ENCODE peak calls at places on chromosome 17, in nine cellular contexts. C, S, V, R, A, Q, X, Z and B are unnamed samples.

GRCh38 chr17:61202564-61202963 is 197.1 kb upstream of the TBX2 start:
- DNase-seq in C (no peak), S (peak), V (peak), R (no peak), A (peak), Q (no peak), X (no peak), Z (no peak), B (no peak)

GRCh38 chr17:62778990-62779681 is 29.0 kb downstream of the MARCHF10 start:
- DNase-seq in C (no peak), S (peak), V (peak), R (no peak), A (peak), Q (no peak), X (peak), Z (peak), B (peak)

GRCh38 chr17:35448214-35448898 is at the start of gene SLFN13:
- DNase-seq in C (peak), S (peak), V (peak), R (no peak), A (peak), Q (peak), X (peak), Z (peak), B (peak)

GRCh38 chr17:1036171-1036844 is 39.4 kb downstream of the TIMM22 start:
- DNase-seq in C (no peak), S (no peak), V (no peak), R (no peak), A (no peak), Q (no peak), X (no peak), Z (no peak), B (no peak)

GRCh38 chr17:50501906-50502642 is 6.2 kb upstream of the MYCBPAP start:
- DNase-seq in C (peak), S (no peak), V (no peak), R (no peak), A (no peak), Q (no peak), X (no peak), Z (no peak), B (no peak)

GRCh38 chr17:45394913-45395568 is 37.6 kb downstream of the ARHGAP27 start:
- DNase-seq in C (no peak), S (peak), V (peak), R (no peak), A (peak), Q (peak), X (peak), Z (peak), B (peak)

GRCh38 chr17:48177816-48178215 is 70.2 kb downstream of the SNX11 start:
- DNase-seq in C (no peak), S (no peak), V (no peak), R (no peak), A (no peak), Q (no peak), X (peak), Z (no peak), B (no peak)

GRCh38 chr17:40062347-40063033 is at the start of gene THRA:
- DNase-seq in C (peak), S (no peak), V (peak), R (no peak), A (no peak), Q (peak), X (peak), Z (peak), B (no peak)

GRCh38 chr17:42521036-42521435 is 15.0 kb upstream of the NAGLU start:
- DNase-seq in C (peak), S (peak), V (no peak), R (no peak), A (no peak), Q (no peak), X (no peak), Z (no peak), B (no peak)

GRCh38 chr17:46772013-46772878 is 46.2 kb downstream of the WNT3 start:
- DNase-seq in C (peak), S (no peak), V (no peak), R (no peak), A (peak), Q (peak), X (peak), Z (no peak), B (no peak)

GRCh38 chr17:59470624-59471297 is 94.6 kb upstream of the DHX40 start:
- DNase-seq in C (no peak), S (no peak), V (no peak), R (no peak), A (no peak), Q (no peak), X (no peak), Z (no peak), B (no peak)

GRCh38 chr17:69581061-69581955 is 166.8 kb downstream of the MAP2K6 start:
- DNase-seq in C (no peak), S (peak), V (peak), R (no peak), A (no peak), Q (no peak), X (no peak), Z (no peak), B (no peak)

GRCh38 chr17:49729074-49729473 is 21.3 kb upstream of the SLC35B1 start:
- DNase-seq in C (no peak), S (no peak), V (no peak), R (no peak), A (no peak), Q (no peak), X (no peak), Z (no peak), B (no peak)

GRCh38 chr17:19391432-19391831 is 4.4 kb upstream of the MFAP4 start:
- DNase-seq in C (peak), S (no peak), V (no peak), R (no peak), A (no peak), Q (no peak), X (no peak), Z (no peak), B (no peak)

GRCh38 chr17:9522074-9522473 is 53.5 kb downstream of the STX8 start:
- DNase-seq in C (no peak), S (peak), V (peak), R (no peak), A (peak), Q (peak), X (peak), Z (no peak), B (peak)

GRCh38 chr17:45246861-45247428 is 14.9 kb downstream of the SPATA32 start:
- DNase-seq in C (peak), S (peak), V (no peak), R (no peak), A (peak), Q (peak), X (peak), Z (no peak), B (no peak)

GRCh38 chr17:6456914-6457687 is 12.8 kb downstream of the PIMREG start:
- DNase-seq in C (peak), S (peak), V (peak), R (no peak), A (peak), Q (peak), X (no peak), Z (no peak), B (peak)

GRCh38 chr17:48597775-48598631 is 4.4 kb upstream of the HOXB5 start:
- DNase-seq in C (peak), S (peak), V (peak), R (no peak), A (no peak), Q (no peak), X (peak), Z (no peak), B (no peak)

GRCh38 chr17:26782153-26782552 is 511.8 kb upstream of the WSB1 start:
- DNase-seq in C (no peak), S (no peak), V (no peak), R (no peak), A (no peak), Q (no peak), X (no peak), Z (no peak), B (no peak)

GRCh38 chr17:81392909-81393654 is 2.2 kb upstream of the BAHCC1 start:
- DNase-seq in C (no peak), S (peak), V (no peak), R (no peak), A (no peak), Q (peak), X (no peak), Z (no peak), B (no peak)

GRCh38 chr17:57077000-57077399 is 8.0 kb upstream of the AKAP1 start:
- DNase-seq in C (no peak), S (no peak), V (no peak), R (no peak), A (no peak), Q (no peak), X (no peak), Z (no peak), B (no peak)

GRCh38 chr17:4483012-4483840 is 15.5 kb upstream of the SPNS2 start:
- DNase-seq in C (no peak), S (peak), V (no peak), R (no peak), A (peak), Q (peak), X (peak), Z (no peak), B (no peak)

GRCh38 chr17:3998436-3998835 is 34.2 kb upstream of the ATP2A3 start:
- DNase-seq in C (no peak), S (no peak), V (no peak), R (no peak), A (no peak), Q (no peak), X (no peak), Z (no peak), B (no peak)

GRCh38 chr17:33520404-33521032 is 227.4 kb upstream of the ASIC2 start:
- DNase-seq in C (no peak), S (no peak), V (no peak), R (no peak), A (peak), Q (peak), X (peak), Z (no peak), B (no peak)

GRCh38 chr17:39751637-39752036 is 13.9 kb downstream of the GRB7 start:
- DNase-seq in C (peak), S (no peak), V (no peak), R (no peak), A (no peak), Q (no peak), X (no peak), Z (no peak), B (no peak)

GRCh38 chr17:64492481-64493109 is 4.3 kb downstream of the POLG2 start:
- DNase-seq in C (no peak), S (no peak), V (peak), R (no peak), A (peak), Q (no peak), X (no peak), Z (no peak), B (no peak)

GRCh38 chr17:12522743-12523181 is 142.9 kb upstream of the MYOCD start:
- DNase-seq in C (no peak), S (peak), V (peak), R (no peak), A (peak), Q (peak), X (no peak), Z (no peak), B (peak)

GRCh38 chr17:81537343-81537855 is 9.2 kb downstream of the FSCN2 start:
- DNase-seq in C (no peak), S (no peak), V (no peak), R (no peak), A (no peak), Q (peak), X (peak), Z (no peak), B (no peak)

GRCh38 chr17:2396192-2396567 is 4.7 kb downstream of the MNT start:
- DNase-seq in C (no peak), S (no peak), V (no peak), R (no peak), A (no peak), Q (peak), X (no peak), Z (no peak), B (no peak)

GRCh38 chr17:2398188-2398587 is 2.7 kb downstream of the MNT start:
- DNase-seq in C (no peak), S (no peak), V (no peak), R (no peak), A (no peak), Q (no peak), X (no peak), Z (no peak), B (no peak)

GRCh38 chr17:2398655-2399571 is 1.9 kb downstream of the MNT start:
- DNase-seq in C (peak), S (peak), V (peak), R (no peak), A (peak), Q (peak), X (peak), Z (peak), B (peak)

GRCh38 chr17:2396568-2397246 is 4.2 kb downstream of the MNT start:
- DNase-seq in C (peak), S (peak), V (peak), R (peak), A (peak), Q (peak), X (peak), Z (peak), B (peak)

DNA sequence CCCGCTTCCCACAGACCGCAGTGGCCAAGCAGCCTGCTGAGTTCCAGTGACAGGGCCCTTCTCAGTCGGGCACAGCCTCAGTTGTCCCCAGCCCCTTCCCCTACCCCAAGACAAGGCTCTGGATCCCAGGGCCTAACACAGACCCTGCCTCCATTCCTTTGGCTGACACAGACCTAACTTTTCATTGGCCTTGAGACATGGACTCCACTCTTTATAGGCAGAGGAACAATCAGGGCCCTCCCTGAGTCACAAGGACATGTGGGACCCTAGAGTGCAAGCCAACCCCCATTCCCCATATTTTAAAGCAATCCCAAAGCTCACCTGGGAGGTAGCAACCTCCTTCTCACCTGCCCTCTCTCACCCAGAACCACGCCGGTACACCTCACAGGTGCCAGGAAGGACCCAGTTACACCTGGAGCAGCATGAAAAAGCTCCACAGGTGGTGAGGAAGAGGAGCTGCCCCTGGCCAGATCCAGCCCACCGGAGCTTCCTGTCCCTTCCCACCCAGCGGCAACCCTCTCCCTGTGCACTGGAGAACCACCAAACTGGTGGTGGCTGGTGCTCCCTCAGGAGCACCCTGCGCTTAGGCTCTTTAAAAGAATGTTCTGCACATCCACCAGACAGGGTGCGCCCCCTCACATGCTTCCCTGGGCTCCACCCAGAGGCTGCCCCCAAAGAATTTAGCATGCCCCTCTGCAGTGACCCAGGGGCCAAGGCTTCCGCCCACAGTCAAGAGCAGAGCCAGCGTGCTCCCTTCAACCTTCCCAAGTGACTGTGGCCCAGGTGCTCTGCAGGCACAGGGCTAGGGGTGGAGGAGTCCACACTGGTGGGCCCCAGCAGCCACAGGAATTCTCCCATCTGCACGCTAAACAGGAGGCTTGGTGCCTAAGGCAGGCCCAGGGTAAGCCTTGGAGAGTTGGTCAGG is 3.4 kb downstream of the MNT start:
- DNase-seq in C (no peak), S (no peak), V (no peak), R (no peak), A (no peak), Q (no peak), X (no peak), Z (no peak), B (no peak)
- H3K4me3 ChIP-seq in C (no peak), S (no peak), V (no peak), R (peak), A (peak), Q (no peak), X (no peak), Z (peak), B (peak)

GRCh38 chr17:74245818-74246204 is 28.2 kb upstream of the DNAI2 start:
- DNase-seq in C (no peak), S (no peak), V (no peak), R (no peak), A (no peak), Q (peak), X (no peak), Z (no peak), B (no peak)
- H3K4me3 ChIP-seq in C (no peak), S (no peak), V (no peak), R (no peak), A (no peak), Q (no peak), X (no peak), Z (no peak), B (no peak)

GRCh38 chr17:78125976-78126894 is 2.3 kb downstream of the TMC6 start:
- DNase-seq in C (no peak), S (no peak), V (no peak), R (no peak), A (no peak), Q (no peak), X (no peak), Z (no peak), B (no peak)
- H3K4me3 ChIP-seq in C (no peak), S (no peak), V (no peak), R (no peak), A (no peak), Q (no peak), X (no peak), Z (no peak), B (no peak)

GRCh38 chr17:67675481-67675880 is 42.3 kb upstream of the NOL11 start:
- DNase-seq in C (no peak), S (no peak), V (no peak), R (no peak), A (no peak), Q (no peak), X (no peak), Z (no peak), B (no peak)

GRCh38 chr17:67679225-67679624 is 38.5 kb upstream of the NOL11 start:
- DNase-seq in C (no peak), S (no peak), V (no peak), R (no peak), A (no peak), Q (no peak), X (no peak), Z (no peak), B (no peak)

GRCh38 chr17:67682196-67682595 is 35.5 kb upstream of the NOL11 start:
- DNase-seq in C (no peak), S (no peak), V (no peak), R (no peak), A (no peak), Q (no peak), X (peak), Z (no peak), B (no peak)

GRCh38 chr17:67680445-67681224 is 37.1 kb upstream of the NOL11 start:
- DNase-seq in C (no peak), S (no peak), V (no peak), R (no peak), A (no peak), Q (no peak), X (no peak), Z (no peak), B (no peak)

GRCh38 chr17:67679721-67680120 is 38.0 kb upstream of the NOL11 start:
- DNase-seq in C (no peak), S (no peak), V (no peak), R (no peak), A (no peak), Q (no peak), X (no peak), Z (no peak), B (no peak)
- H3K4me3 ChIP-seq in C (no peak), S (no peak), V (no peak), R (no peak), A (no peak), Q (no peak), X (no peak), Z (no peak), B (no peak)

GRCh38 chr17:37828313-37829124 is 83.7 kb upstream of the HNF1B start:
- DNase-seq in C (no peak), S (peak), V (no peak), R (no peak), A (peak), Q (peak), X (no peak), Z (no peak), B (no peak)
- H3K4me3 ChIP-seq in C (no peak), S (no peak), V (no peak), R (no peak), A (no peak), Q (no peak), X (no peak), Z (no peak), B (no peak)

DNA sequence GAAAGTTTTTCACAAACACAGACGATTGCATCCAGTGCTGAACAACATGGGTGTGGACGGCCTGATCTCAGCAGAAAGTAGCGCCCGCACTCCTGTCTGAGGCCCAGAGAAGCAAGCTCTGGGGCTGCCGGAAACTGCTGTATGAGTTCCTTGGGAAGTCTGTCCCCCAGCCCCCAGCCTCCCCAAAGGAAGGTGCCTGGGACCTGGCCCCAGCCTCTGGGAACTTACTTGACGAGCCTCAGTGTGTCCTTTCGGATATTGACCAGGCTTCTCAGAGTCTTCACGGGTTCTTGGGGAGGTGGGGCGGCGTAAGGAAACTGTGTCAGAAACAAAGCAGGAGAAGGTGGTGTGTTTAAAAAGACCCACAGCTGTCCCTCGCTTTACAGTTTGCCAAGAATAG is 32.4 kb upstream of the FOXJ1 start:
- DNase-seq in C (no peak), S (no peak), V (no peak), R (no peak), A (no peak), Q (no peak), X (no peak), Z (no peak), B (no peak)
- H3K4me3 ChIP-seq in C (no peak), S (no peak), V (no peak), R (no peak), A (no peak), Q (no peak), X (no peak), Z (no peak), B (no peak)

DNA sequence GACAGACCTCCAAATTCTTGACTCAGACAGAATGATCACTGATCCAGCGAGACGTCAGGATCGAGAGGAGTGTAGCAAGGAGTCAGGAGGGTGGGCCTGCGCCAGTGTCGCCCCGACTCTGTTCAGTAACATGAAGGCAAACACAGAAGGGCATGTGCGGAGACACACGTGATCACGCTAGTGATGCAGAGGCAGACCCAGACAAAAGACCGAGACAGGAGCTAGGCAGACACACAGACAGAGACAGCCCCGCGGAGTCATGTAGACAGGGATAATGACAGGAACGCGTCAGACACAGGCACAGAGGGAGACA is 7.2 kb downstream of the KDM6B start:
- DNase-seq in C (no peak), S (no peak), V (no peak), R (no peak), A (no peak), Q (no peak), X (no peak), Z (no peak), B (no peak)
- H3K4me3 ChIP-seq in C (no peak), S (peak), V (peak), R (peak), A (peak), Q (peak), X (peak), Z (peak), B (peak)

GRCh38 chr17:8062435-8062806 is 23.6 kb downstream of the ALOX15B start:
- DNase-seq in C (no peak), S (peak), V (peak), R (no peak), A (no peak), Q (no peak), X (no peak), Z (no peak), B (peak)
- H3K4me3 ChIP-seq in C (no peak), S (no peak), V (no peak), R (peak), A (no peak), Q (peak), X (no peak), Z (peak), B (no peak)

GRCh38 chr17:74214642-74215331 is 1.4 kb downstream of the TTYH2 start:
- DNase-seq in C (peak), S (no peak), V (no peak), R (no peak), A (no peak), Q (no peak), X (no peak), Z (no peak), B (no peak)
- H3K4me3 ChIP-seq in C (no peak), S (no peak), V (no peak), R (peak), A (no peak), Q (no peak), X (no peak), Z (peak), B (no peak)

DNA sequence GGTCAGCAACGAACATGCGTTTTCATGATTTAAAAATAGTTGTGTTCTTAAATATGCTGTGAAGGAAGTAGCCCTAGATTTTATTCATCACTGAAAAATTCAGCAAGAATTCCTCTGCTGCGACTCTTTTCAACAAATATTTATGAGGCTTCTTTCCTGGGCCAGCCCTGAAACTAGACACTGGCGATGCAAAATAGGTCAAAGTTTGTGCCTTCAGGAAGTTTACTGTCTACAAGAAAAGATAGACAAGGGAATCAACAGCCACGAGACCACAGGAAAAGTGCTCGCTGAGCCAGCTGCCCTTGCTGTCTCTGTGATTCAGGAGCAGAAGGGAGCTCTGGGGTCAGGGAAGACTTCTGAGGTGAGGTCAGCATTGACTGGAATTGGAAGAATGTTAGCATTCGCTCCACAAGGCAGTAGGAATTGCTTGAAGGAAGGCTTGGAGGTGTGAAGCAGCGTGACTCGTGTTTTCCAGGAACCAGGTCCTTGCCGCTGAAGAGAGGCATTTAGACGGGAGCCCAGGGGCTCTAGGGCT is 1.9 kb upstream of the RPL26 start:
- DNase-seq in C (peak), S (peak), V (peak), R (no peak), A (peak), Q (peak), X (no peak), Z (no peak), B (peak)
- H3K4me3 ChIP-seq in C (no peak), S (no peak), V (no peak), R (no peak), A (no peak), Q (no peak), X (no peak), Z (no peak), B (no peak)